ENCODE peak calls at places on chromosomes 11 and 22, in five cellular contexts. One of them, this sample, is unnamed. For H3K4me1, the result is how much of the 10 kb centered on the place peaks cover.

GRCh38 chr22:29431986-29432385 is 6.4 kb upstream of the RFPL1 start:
- DNase-seq in naive thymus-derived CD4-positive, alpha-beta T cell: no peak
- DNase-seq in astrocyte: no peak
- DNase-seq in neural progenitor cell: peak
- DNase-seq in CD8-positive, alpha-beta T cell: no peak
- DNase-seq in this sample: no peak

GRCh38 chr11:70420008-70420464 is 21.7 kb downstream of the CTTN start:
- DNase-seq in naive thymus-derived CD4-positive, alpha-beta T cell: no peak
- DNase-seq in astrocyte: peak
- DNase-seq in neural progenitor cell: no peak
- DNase-seq in CD8-positive, alpha-beta T cell: no peak
- DNase-seq in this sample: no peak

GRCh38 chr22:46038516-46039430 is 61.8 kb upstream of the WNT7B start:
- DNase-seq in naive thymus-derived CD4-positive, alpha-beta T cell: no peak
- DNase-seq in astrocyte: no peak
- DNase-seq in neural progenitor cell: no peak
- DNase-seq in CD8-positive, alpha-beta T cell: no peak
- DNase-seq in this sample: no peak

GRCh38 chr11:68890490-68891231 is 13.0 kb downstream of the MRPL21 start:
- DNase-seq in naive thymus-derived CD4-positive, alpha-beta T cell: no peak
- DNase-seq in astrocyte: peak
- DNase-seq in neural progenitor cell: no peak
- DNase-seq in CD8-positive, alpha-beta T cell: no peak
- DNase-seq in this sample: no peak

GRCh38 chr22:50076646-50077624 is 8.3 kb downstream of the MLC1 start:
- DNase-seq in naive thymus-derived CD4-positive, alpha-beta T cell: no peak
- DNase-seq in astrocyte: no peak
- DNase-seq in neural progenitor cell: no peak
- DNase-seq in CD8-positive, alpha-beta T cell: no peak
- DNase-seq in this sample: no peak

GRCh38 chr11:80596291-80596810 is 1155.5 kb upstream of the TENM4 start:
- DNase-seq in naive thymus-derived CD4-positive, alpha-beta T cell: no peak
- DNase-seq in astrocyte: peak
- DNase-seq in neural progenitor cell: no peak
- DNase-seq in CD8-positive, alpha-beta T cell: no peak
- DNase-seq in this sample: peak

GRCh38 chr11:15927196-15927865 is 429.0 kb downstream of the SOX6 start:
- DNase-seq in naive thymus-derived CD4-positive, alpha-beta T cell: no peak
- DNase-seq in astrocyte: no peak
- DNase-seq in neural progenitor cell: no peak
- DNase-seq in CD8-positive, alpha-beta T cell: no peak
- DNase-seq in this sample: no peak

GRCh38 chr22:50733521-50734342 is 4.3 kb upstream of the ACR start:
- DNase-seq in naive thymus-derived CD4-positive, alpha-beta T cell: no peak
- DNase-seq in astrocyte: no peak
- DNase-seq in neural progenitor cell: peak
- DNase-seq in CD8-positive, alpha-beta T cell: no peak
- DNase-seq in this sample: no peak

GRCh38 chr11:5596611-5597201 is at the start of gene TRIM6:
- DNase-seq in naive thymus-derived CD4-positive, alpha-beta T cell: no peak
- DNase-seq in astrocyte: peak
- DNase-seq in neural progenitor cell: peak
- DNase-seq in CD8-positive, alpha-beta T cell: no peak
- DNase-seq in this sample: peak

GRCh38 chr11:70843906-70844305 is 408.5 kb downstream of the SHANK2 start:
- DNase-seq in naive thymus-derived CD4-positive, alpha-beta T cell: no peak
- DNase-seq in astrocyte: no peak
- DNase-seq in neural progenitor cell: no peak
- DNase-seq in CD8-positive, alpha-beta T cell: no peak
- DNase-seq in this sample: no peak

GRCh38 chr11:108916935-108917334 is 252.1 kb downstream of the DDX10 start:
- DNase-seq in naive thymus-derived CD4-positive, alpha-beta T cell: no peak
- DNase-seq in astrocyte: no peak
- DNase-seq in neural progenitor cell: no peak
- DNase-seq in CD8-positive, alpha-beta T cell: no peak
- DNase-seq in this sample: no peak

GRCh38 chr11:5938603-5938965 is 3.5 kb upstream of the OR56A3 start:
- DNase-seq in naive thymus-derived CD4-positive, alpha-beta T cell: no peak
- DNase-seq in astrocyte: no peak
- DNase-seq in neural progenitor cell: no peak
- DNase-seq in CD8-positive, alpha-beta T cell: no peak
- DNase-seq in this sample: no peak

GRCh38 chr11:77123591-77123990 is 4.5 kb upstream of the MYO7A start:
- DNase-seq in naive thymus-derived CD4-positive, alpha-beta T cell: no peak
- DNase-seq in astrocyte: no peak
- DNase-seq in neural progenitor cell: no peak
- DNase-seq in CD8-positive, alpha-beta T cell: no peak
- DNase-seq in this sample: no peak

GRCh38 chr11:38300570-38300969 is 1702.5 kb upstream of the RAG2 start:
- DNase-seq in naive thymus-derived CD4-positive, alpha-beta T cell: no peak
- DNase-seq in astrocyte: no peak
- DNase-seq in neural progenitor cell: no peak
- DNase-seq in CD8-positive, alpha-beta T cell: no peak
- DNase-seq in this sample: no peak

GRCh38 chr11:119474682-119475596 is 52.0 kb upstream of the THY1 start:
- DNase-seq in naive thymus-derived CD4-positive, alpha-beta T cell: peak
- DNase-seq in astrocyte: peak
- DNase-seq in neural progenitor cell: peak
- DNase-seq in CD8-positive, alpha-beta T cell: peak
- DNase-seq in this sample: no peak

GRCh38 chr11:106794058-106794457 is 224.2 kb downstream of the GUCY1A2 start:
- DNase-seq in naive thymus-derived CD4-positive, alpha-beta T cell: no peak
- DNase-seq in astrocyte: peak
- DNase-seq in neural progenitor cell: no peak
- DNase-seq in CD8-positive, alpha-beta T cell: no peak
- DNase-seq in this sample: no peak

GRCh38 chr11:77136074-77136473 is 8.0 kb downstream of the MYO7A start:
- DNase-seq in naive thymus-derived CD4-positive, alpha-beta T cell: no peak
- DNase-seq in astrocyte: peak
- DNase-seq in neural progenitor cell: no peak
- DNase-seq in CD8-positive, alpha-beta T cell: no peak
- DNase-seq in this sample: peak

DNA sequence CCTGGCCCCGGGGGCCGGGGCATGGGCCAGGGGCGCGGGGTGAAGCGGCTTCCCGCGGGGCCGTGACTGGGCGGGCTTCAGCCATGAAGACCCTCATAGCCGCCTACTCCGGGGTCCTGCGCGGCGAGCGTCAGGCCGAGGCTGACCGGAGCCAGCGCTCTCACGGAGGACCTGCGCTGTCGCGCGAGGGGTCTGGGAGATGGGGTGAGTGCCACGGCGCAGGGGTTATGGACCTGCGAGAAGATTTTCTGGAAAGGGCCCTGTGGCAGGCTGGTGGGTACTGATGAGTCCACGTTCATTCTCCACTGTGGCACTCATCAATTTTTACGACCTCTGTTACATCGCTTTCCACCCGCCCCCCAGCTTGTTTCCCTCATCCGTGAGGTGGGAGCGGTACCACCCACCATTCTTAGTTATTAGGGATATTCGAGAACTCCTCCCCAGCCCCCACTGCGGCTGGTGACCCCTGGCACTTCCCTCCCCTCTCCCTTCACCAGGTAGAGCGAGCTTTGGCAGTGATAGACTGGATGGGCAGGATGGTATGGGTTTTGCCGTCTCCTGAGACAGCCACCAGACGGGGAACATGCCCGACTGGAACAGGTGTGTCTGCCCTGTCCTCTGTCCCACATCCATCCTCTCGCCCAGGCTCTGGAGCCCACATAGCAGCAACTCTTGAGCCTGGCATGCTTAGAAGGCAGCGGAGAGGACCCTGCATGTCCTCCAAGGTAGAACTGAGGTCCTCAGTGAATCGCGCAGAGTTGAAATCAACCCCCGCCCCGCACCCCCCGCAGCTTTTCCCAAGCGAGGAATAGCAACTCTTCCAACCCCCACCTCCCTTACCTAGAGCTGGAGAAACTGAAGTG is 562 bp downstream of the DGAT2 start:
- DNase-seq in naive thymus-derived CD4-positive, alpha-beta T cell: no peak
- DNase-seq in astrocyte: no peak
- DNase-seq in neural progenitor cell: no peak
- DNase-seq in CD8-positive, alpha-beta T cell: no peak
- DNase-seq in this sample: no peak
- H3K4me1 ChIP-seq in naive thymus-derived CD4-positive, alpha-beta T cell: under half
- H3K4me1 ChIP-seq in astrocyte: under half
- H3K4me1 ChIP-seq in neural progenitor cell: under half
- H3K4me1 ChIP-seq in CD8-positive, alpha-beta T cell: under half
- H3K4me1 ChIP-seq in this sample: under half

GRCh38 chr22:41479671-41480396 is 10.9 kb downstream of the ACO2 start:
- DNase-seq in naive thymus-derived CD4-positive, alpha-beta T cell: no peak
- DNase-seq in astrocyte: peak
- DNase-seq in neural progenitor cell: peak
- DNase-seq in CD8-positive, alpha-beta T cell: no peak
- DNase-seq in this sample: no peak
- H3K4me1 ChIP-seq in naive thymus-derived CD4-positive, alpha-beta T cell: under half
- H3K4me1 ChIP-seq in astrocyte: under half
- H3K4me1 ChIP-seq in neural progenitor cell: under half
- H3K4me1 ChIP-seq in CD8-positive, alpha-beta T cell: under half
- H3K4me1 ChIP-seq in this sample: under half

DNA sequence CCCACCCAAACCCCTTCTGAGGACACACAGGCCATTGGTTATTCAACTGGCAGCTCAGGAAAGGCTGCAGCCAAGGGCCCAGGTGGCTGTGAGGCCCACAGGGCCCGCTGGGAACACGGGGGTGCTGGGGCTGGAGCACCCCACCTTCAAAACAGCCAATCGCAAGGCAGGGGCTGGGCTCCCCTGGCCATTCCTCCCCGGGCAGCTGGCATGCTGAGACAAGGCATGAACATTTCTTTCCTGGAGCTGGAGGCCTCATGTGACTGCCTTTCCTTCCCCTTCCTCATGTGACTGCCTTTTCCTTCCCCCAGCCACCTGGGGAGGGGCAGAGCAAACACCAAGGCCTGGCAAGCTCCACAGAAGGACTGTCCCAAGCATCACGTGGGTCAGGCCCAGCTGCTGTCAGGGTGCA is 76.8 kb downstream of the PIWIL3 start:
- DNase-seq in naive thymus-derived CD4-positive, alpha-beta T cell: no peak
- DNase-seq in astrocyte: no peak
- DNase-seq in neural progenitor cell: no peak
- DNase-seq in CD8-positive, alpha-beta T cell: no peak
- DNase-seq in this sample: no peak
- H3K4me1 ChIP-seq in naive thymus-derived CD4-positive, alpha-beta T cell: under half
- H3K4me1 ChIP-seq in astrocyte: under half
- H3K4me1 ChIP-seq in neural progenitor cell: under half
- H3K4me1 ChIP-seq in CD8-positive, alpha-beta T cell: under half
- H3K4me1 ChIP-seq in this sample: under half

DNA sequence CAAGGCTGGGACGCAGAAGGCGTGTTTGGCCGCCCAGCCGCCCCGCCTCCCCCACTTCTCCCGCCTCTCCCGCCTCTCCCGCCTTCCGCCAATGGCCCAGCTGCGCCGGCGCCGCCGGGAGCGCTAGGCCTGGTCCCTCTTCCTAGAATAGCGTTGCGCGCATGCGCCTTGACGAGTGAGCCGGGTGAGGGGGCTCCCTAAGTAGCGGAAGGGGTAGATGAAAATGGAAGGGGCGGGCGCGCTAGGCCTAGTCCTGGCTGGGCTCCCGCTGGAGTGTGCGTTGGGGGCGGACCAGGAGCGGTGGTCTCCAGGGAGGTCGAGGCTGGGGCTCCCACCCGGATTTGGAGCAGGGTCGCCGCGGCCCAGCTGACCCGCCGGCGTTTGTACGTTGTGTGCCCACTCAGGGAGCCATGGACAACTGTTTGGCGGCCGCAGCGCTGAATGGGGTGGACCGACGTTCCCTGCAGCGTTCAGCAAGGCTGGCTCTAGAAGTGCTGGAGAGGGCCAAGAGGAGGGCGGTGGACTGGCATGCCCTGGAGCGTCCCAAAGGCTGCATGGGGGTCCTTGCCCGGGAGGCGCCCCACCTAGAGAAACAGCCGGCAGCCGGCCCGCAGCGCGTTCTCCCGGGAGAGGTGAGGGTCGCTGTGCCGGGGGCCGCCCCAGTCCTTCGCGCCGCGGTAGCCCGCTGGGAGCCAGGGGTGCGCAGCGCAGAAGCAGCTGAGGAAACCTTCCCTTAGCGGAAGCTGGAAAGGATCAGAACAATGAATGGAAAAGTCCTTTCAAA is at the start of gene AKIP1:
- DNase-seq in naive thymus-derived CD4-positive, alpha-beta T cell: peak
- DNase-seq in astrocyte: peak
- DNase-seq in neural progenitor cell: peak
- DNase-seq in CD8-positive, alpha-beta T cell: peak
- DNase-seq in this sample: peak
- H3K4me1 ChIP-seq in naive thymus-derived CD4-positive, alpha-beta T cell: under half
- H3K4me1 ChIP-seq in astrocyte: under half
- H3K4me1 ChIP-seq in neural progenitor cell: under half
- H3K4me1 ChIP-seq in CD8-positive, alpha-beta T cell: under half
- H3K4me1 ChIP-seq in this sample: under half

DNA sequence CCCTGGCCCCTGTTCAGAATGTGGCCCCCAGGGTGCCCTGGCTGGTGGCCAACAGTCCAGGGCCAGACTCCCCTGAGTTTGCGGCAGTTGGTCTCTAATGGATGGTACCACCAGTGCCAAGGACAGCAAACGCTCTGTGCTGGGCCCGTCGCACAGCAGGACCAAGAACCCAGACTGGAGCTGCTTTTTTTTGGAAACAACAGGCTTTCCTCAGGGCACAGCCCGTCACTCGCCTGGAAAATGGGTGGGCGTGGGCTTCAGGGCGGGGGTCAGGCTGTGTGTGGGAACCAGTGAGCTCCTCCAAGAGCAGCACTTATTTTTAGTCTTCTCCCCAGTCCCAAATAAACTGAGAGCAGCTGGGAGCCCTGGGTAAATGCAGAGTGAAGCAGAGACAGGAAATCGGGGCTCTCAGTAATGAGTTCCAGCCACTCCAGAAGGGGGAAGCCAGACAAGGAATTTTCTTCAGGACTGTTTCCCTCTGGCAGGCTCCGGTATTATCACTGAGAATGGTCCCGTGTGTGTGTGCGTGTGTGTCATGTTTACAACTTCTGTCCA is 62.9 kb downstream of the PPFIBP2 start:
- DNase-seq in naive thymus-derived CD4-positive, alpha-beta T cell: no peak
- DNase-seq in astrocyte: peak
- DNase-seq in neural progenitor cell: no peak
- DNase-seq in CD8-positive, alpha-beta T cell: no peak
- DNase-seq in this sample: no peak
- H3K4me1 ChIP-seq in naive thymus-derived CD4-positive, alpha-beta T cell: under half
- H3K4me1 ChIP-seq in astrocyte: under half
- H3K4me1 ChIP-seq in neural progenitor cell: under half
- H3K4me1 ChIP-seq in CD8-positive, alpha-beta T cell: under half
- H3K4me1 ChIP-seq in this sample: under half

DNA sequence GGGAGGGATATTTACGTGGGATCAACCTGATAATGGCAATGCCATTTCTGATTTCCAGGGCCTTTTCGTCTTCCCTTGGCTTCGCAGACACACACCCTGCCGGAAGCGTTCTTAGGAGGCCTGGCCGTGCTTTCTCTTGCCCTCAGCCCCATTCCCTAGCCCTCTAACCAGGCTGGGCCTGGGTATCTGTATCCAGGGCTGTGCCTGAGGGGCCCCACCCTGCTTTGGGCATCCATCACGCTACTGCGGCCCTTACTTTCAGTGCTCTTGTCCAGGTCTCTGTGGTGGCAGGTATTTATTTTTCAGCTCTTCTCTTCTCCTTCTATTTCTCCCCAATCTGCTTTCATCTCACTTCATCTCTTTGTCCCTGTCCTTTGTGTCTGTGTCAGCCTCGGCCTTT is 105.0 kb downstream of the ZBTB16 start:
- DNase-seq in naive thymus-derived CD4-positive, alpha-beta T cell: no peak
- DNase-seq in astrocyte: no peak
- DNase-seq in neural progenitor cell: no peak
- DNase-seq in CD8-positive, alpha-beta T cell: no peak
- DNase-seq in this sample: no peak
- H3K4me1 ChIP-seq in naive thymus-derived CD4-positive, alpha-beta T cell: half or more
- H3K4me1 ChIP-seq in astrocyte: under half
- H3K4me1 ChIP-seq in neural progenitor cell: half or more
- H3K4me1 ChIP-seq in CD8-positive, alpha-beta T cell: half or more
- H3K4me1 ChIP-seq in this sample: under half